ENCODE peak calls at places on chromosomes 16 and 17, in six cellular contexts. One of them, this sample, is unnamed.

GRCh38 chr16:71811261-71811803 is 2.7 kb upstream of the AP1G1 start:
- DNase-seq in head of caudate nucleus: no peak
- DNase-seq in naive thymus-derived CD8-positive, alpha-beta T cell: no peak
- DNase-seq in EL: no peak
- DNase-seq in progenitor cell of endocrine pancreas: no peak
- DNase-seq in Calu3: no peak
- DNase-seq in this sample: no peak

GRCh38 chr17:75693500-75694481 is 26.7 kb downstream of the SAP30BP start:
- DNase-seq in head of caudate nucleus: peak
- DNase-seq in naive thymus-derived CD8-positive, alpha-beta T cell: no peak
- DNase-seq in EL: peak
- DNase-seq in progenitor cell of endocrine pancreas: no peak
- DNase-seq in Calu3: peak
- DNase-seq in this sample: peak

GRCh38 chr16:11742041-11742535 is 569 bp downstream of the TXNDC11 start:
- DNase-seq in head of caudate nucleus: peak
- DNase-seq in naive thymus-derived CD8-positive, alpha-beta T cell: no peak
- DNase-seq in EL: no peak
- DNase-seq in progenitor cell of endocrine pancreas: no peak
- DNase-seq in Calu3: peak
- DNase-seq in this sample: peak

GRCh38 chr16:49533436-49533835 is 159.8 kb downstream of the C16orf78 start:
- DNase-seq in head of caudate nucleus: no peak
- DNase-seq in naive thymus-derived CD8-positive, alpha-beta T cell: no peak
- DNase-seq in EL: no peak
- DNase-seq in progenitor cell of endocrine pancreas: no peak
- DNase-seq in Calu3: no peak
- DNase-seq in this sample: no peak

GRCh38 chr17:3026856-3027751 is 36.3 kb downstream of the OR1D5 start:
- DNase-seq in head of caudate nucleus: no peak
- DNase-seq in naive thymus-derived CD8-positive, alpha-beta T cell: no peak
- DNase-seq in EL: no peak
- DNase-seq in progenitor cell of endocrine pancreas: no peak
- DNase-seq in Calu3: no peak
- DNase-seq in this sample: no peak

GRCh38 chr17:3754458-3755334 is 31.0 kb downstream of the HASPIN start:
- DNase-seq in head of caudate nucleus: peak
- DNase-seq in naive thymus-derived CD8-positive, alpha-beta T cell: peak
- DNase-seq in EL: no peak
- DNase-seq in progenitor cell of endocrine pancreas: peak
- DNase-seq in Calu3: peak
- DNase-seq in this sample: peak

GRCh38 chr16:89512453-89512852 is 4.2 kb downstream of the SPG7 start:
- DNase-seq in head of caudate nucleus: no peak
- DNase-seq in naive thymus-derived CD8-positive, alpha-beta T cell: no peak
- DNase-seq in EL: no peak
- DNase-seq in progenitor cell of endocrine pancreas: no peak
- DNase-seq in Calu3: no peak
- DNase-seq in this sample: no peak

GRCh38 chr16:88337538-88337937 is 45.2 kb upstream of the ZNF469 start:
- DNase-seq in head of caudate nucleus: no peak
- DNase-seq in naive thymus-derived CD8-positive, alpha-beta T cell: no peak
- DNase-seq in EL: no peak
- DNase-seq in progenitor cell of endocrine pancreas: no peak
- DNase-seq in Calu3: no peak
- DNase-seq in this sample: no peak

GRCh38 chr17:30823425-30823824 is 1.1 kb downstream of the CRLF3 start:
- DNase-seq in head of caudate nucleus: no peak
- DNase-seq in naive thymus-derived CD8-positive, alpha-beta T cell: no peak
- DNase-seq in EL: no peak
- DNase-seq in progenitor cell of endocrine pancreas: no peak
- DNase-seq in Calu3: no peak
- DNase-seq in this sample: no peak

GRCh38 chr16:56260378-56260987 is 69.2 kb downstream of the GNAO1 start:
- DNase-seq in head of caudate nucleus: no peak
- DNase-seq in naive thymus-derived CD8-positive, alpha-beta T cell: no peak
- DNase-seq in EL: no peak
- DNase-seq in progenitor cell of endocrine pancreas: no peak
- DNase-seq in Calu3: no peak
- DNase-seq in this sample: no peak

GRCh38 chr16:1705688-1706385 is at the start of gene MAPK8IP3:
- DNase-seq in head of caudate nucleus: peak
- DNase-seq in naive thymus-derived CD8-positive, alpha-beta T cell: peak
- DNase-seq in EL: peak
- DNase-seq in progenitor cell of endocrine pancreas: peak
- DNase-seq in Calu3: peak
- DNase-seq in this sample: peak

GRCh38 chr16:87707097-87707496 is 58.7 kb downstream of the KLHDC4 start:
- DNase-seq in head of caudate nucleus: no peak
- DNase-seq in naive thymus-derived CD8-positive, alpha-beta T cell: no peak
- DNase-seq in EL: no peak
- DNase-seq in progenitor cell of endocrine pancreas: no peak
- DNase-seq in Calu3: no peak
- DNase-seq in this sample: no peak

GRCh38 chr16:1330260-1330914 is 3.1 kb upstream of the BAIAP3 start:
- DNase-seq in head of caudate nucleus: no peak
- DNase-seq in naive thymus-derived CD8-positive, alpha-beta T cell: no peak
- DNase-seq in EL: no peak
- DNase-seq in progenitor cell of endocrine pancreas: no peak
- DNase-seq in Calu3: no peak
- DNase-seq in this sample: peak

GRCh38 chr17:39461911-39462641 is 790 bp downstream of the CDK12 start:
- DNase-seq in head of caudate nucleus: no peak
- DNase-seq in naive thymus-derived CD8-positive, alpha-beta T cell: no peak
- DNase-seq in EL: no peak
- DNase-seq in progenitor cell of endocrine pancreas: no peak
- DNase-seq in Calu3: peak
- DNase-seq in this sample: peak

GRCh38 chr17:72053069-72053846 is 67.6 kb upstream of the SOX9 start:
- DNase-seq in head of caudate nucleus: peak
- DNase-seq in naive thymus-derived CD8-positive, alpha-beta T cell: no peak
- DNase-seq in EL: no peak
- DNase-seq in progenitor cell of endocrine pancreas: no peak
- DNase-seq in Calu3: no peak
- DNase-seq in this sample: no peak

GRCh38 chr16:28984619-28985135 is at the start of gene LAT:
- DNase-seq in head of caudate nucleus: no peak
- DNase-seq in naive thymus-derived CD8-positive, alpha-beta T cell: peak
- DNase-seq in EL: no peak
- DNase-seq in progenitor cell of endocrine pancreas: no peak
- DNase-seq in Calu3: no peak
- DNase-seq in this sample: peak

GRCh38 chr17:66649818-66650489 is 185.0 kb upstream of the CACNG5 start:
- DNase-seq in head of caudate nucleus: no peak
- DNase-seq in naive thymus-derived CD8-positive, alpha-beta T cell: no peak
- DNase-seq in EL: no peak
- DNase-seq in progenitor cell of endocrine pancreas: no peak
- DNase-seq in Calu3: no peak
- DNase-seq in this sample: no peak

GRCh38 chr17:75024686-75025397 is 12.4 kb downstream of the MRPL58 start:
- DNase-seq in head of caudate nucleus: no peak
- DNase-seq in naive thymus-derived CD8-positive, alpha-beta T cell: peak
- DNase-seq in EL: no peak
- DNase-seq in progenitor cell of endocrine pancreas: no peak
- DNase-seq in Calu3: no peak
- DNase-seq in this sample: no peak

GRCh38 chr17:27481327-27481726 is 25.1 kb downstream of the KSR1 start:
- DNase-seq in head of caudate nucleus: no peak
- DNase-seq in naive thymus-derived CD8-positive, alpha-beta T cell: peak
- DNase-seq in EL: no peak
- DNase-seq in progenitor cell of endocrine pancreas: no peak
- DNase-seq in Calu3: no peak
- DNase-seq in this sample: no peak

GRCh38 chr16:11067697-11068141 is 123.4 kb downstream of the CLEC16A start:
- DNase-seq in head of caudate nucleus: no peak
- DNase-seq in naive thymus-derived CD8-positive, alpha-beta T cell: no peak
- DNase-seq in EL: no peak
- DNase-seq in progenitor cell of endocrine pancreas: no peak
- DNase-seq in Calu3: no peak
- DNase-seq in this sample: no peak

GRCh38 chr17:3986939-3987335 is 22.7 kb upstream of the ATP2A3 start:
- DNase-seq in head of caudate nucleus: no peak
- DNase-seq in naive thymus-derived CD8-positive, alpha-beta T cell: no peak
- DNase-seq in EL: no peak
- DNase-seq in progenitor cell of endocrine pancreas: no peak
- DNase-seq in Calu3: no peak
- DNase-seq in this sample: no peak

GRCh38 chr16:48576927-48577326 is 33.1 kb downstream of the N4BP1 start:
- DNase-seq in head of caudate nucleus: no peak
- DNase-seq in naive thymus-derived CD8-positive, alpha-beta T cell: no peak
- DNase-seq in EL: peak
- DNase-seq in progenitor cell of endocrine pancreas: no peak
- DNase-seq in Calu3: peak
- DNase-seq in this sample: no peak

GRCh38 chr17:50482110-50482509 is 3.5 kb downstream of the RSAD1 start:
- DNase-seq in head of caudate nucleus: no peak
- DNase-seq in naive thymus-derived CD8-positive, alpha-beta T cell: no peak
- DNase-seq in EL: no peak
- DNase-seq in progenitor cell of endocrine pancreas: no peak
- DNase-seq in Calu3: no peak
- DNase-seq in this sample: no peak

GRCh38 chr16:11437069-11437468 is 91.8 kb downstream of the RMI2 start:
- DNase-seq in head of caudate nucleus: no peak
- DNase-seq in naive thymus-derived CD8-positive, alpha-beta T cell: no peak
- DNase-seq in EL: no peak
- DNase-seq in progenitor cell of endocrine pancreas: no peak
- DNase-seq in Calu3: no peak
- DNase-seq in this sample: no peak

GRCh38 chr17:30554839-30555751 is 77.9 kb downstream of the GOSR1 start:
- DNase-seq in head of caudate nucleus: no peak
- DNase-seq in naive thymus-derived CD8-positive, alpha-beta T cell: no peak
- DNase-seq in EL: peak
- DNase-seq in progenitor cell of endocrine pancreas: no peak
- DNase-seq in Calu3: peak
- DNase-seq in this sample: peak

GRCh38 chr16:88343276-88343791 is 39.4 kb upstream of the ZNF469 start:
- DNase-seq in head of caudate nucleus: no peak
- DNase-seq in naive thymus-derived CD8-positive, alpha-beta T cell: no peak
- DNase-seq in EL: no peak
- DNase-seq in progenitor cell of endocrine pancreas: no peak
- DNase-seq in Calu3: no peak
- DNase-seq in this sample: no peak